ENCODE peak calls at places on chromosomes 12 and 14, in ten cellular contexts. One of them, this sample, is unnamed.

GRCh38 chr12:1594295-1595025 is at the start of gene FBXL14:
- DNase-seq in uterus: peak; percentile 89
- DNase-seq in A549: peak; percentile 76
- DNase-seq in lower leg skin: peak; percentile 97
- DNase-seq in breast epithelium: peak; percentile 60
- DNase-seq in mucosa of descending colon: peak; percentile 92
- DNase-seq in cardiac fibroblast: peak; percentile 92
- DNase-seq in upper lobe of right lung: peak; percentile 96
- DNase-seq in glutamatergic neuron: peak; percentile 95
- DNase-seq in fibroblast of pulmonary artery: peak; percentile 90
- DNase-seq in this sample: peak; percentile 97

GRCh38 chr12:55729592-55730446 is 1.0 kb upstream of the CD63 start:
- DNase-seq in upper lobe of right lung: peak; percentile 95
- DNase-seq in breast epithelium: peak; percentile 84
- DNase-seq in fibroblast of pulmonary artery: peak; percentile 96
- DNase-seq in glutamatergic neuron: peak; percentile 86
- DNase-seq in A549: peak; percentile 98
- DNase-seq in cardiac fibroblast: peak; percentile 96
- DNase-seq in mucosa of descending colon: peak; percentile 93
- DNase-seq in uterus: peak; percentile 92
- DNase-seq in lower leg skin: peak; percentile 98
- DNase-seq in this sample: peak; percentile 94

GRCh38 chr14:20302042-20302761 is 3.5 kb downstream of the TTC5 start:
- DNase-seq in lower leg skin: no peak
- DNase-seq in upper lobe of right lung: no peak
- DNase-seq in mucosa of descending colon: no peak
- DNase-seq in glutamatergic neuron: no peak
- DNase-seq in fibroblast of pulmonary artery: peak; percentile 27
- DNase-seq in uterus: no peak
- DNase-seq in cardiac fibroblast: peak; percentile 13
- DNase-seq in A549: no peak
- DNase-seq in breast epithelium: no peak
- DNase-seq in this sample: no peak

GRCh38 chr12:728781-729180 is 23.6 kb upstream of the WNK1 start:
- DNase-seq in A549: no peak
- DNase-seq in glutamatergic neuron: no peak
- DNase-seq in cardiac fibroblast: no peak
- DNase-seq in uterus: no peak
- DNase-seq in breast epithelium: no peak
- DNase-seq in mucosa of descending colon: no peak
- DNase-seq in lower leg skin: no peak
- DNase-seq in upper lobe of right lung: no peak
- DNase-seq in fibroblast of pulmonary artery: no peak
- DNase-seq in this sample: peak; percentile 1

GRCh38 chr12:130992448-130992847 is 38.7 kb downstream of the ADGRD1 start:
- DNase-seq in upper lobe of right lung: peak; percentile 91
- DNase-seq in A549: no peak
- DNase-seq in uterus: no peak
- DNase-seq in lower leg skin: peak; percentile 74
- DNase-seq in breast epithelium: no peak
- DNase-seq in glutamatergic neuron: no peak
- DNase-seq in cardiac fibroblast: no peak
- DNase-seq in mucosa of descending colon: no peak
- DNase-seq in fibroblast of pulmonary artery: no peak
- DNase-seq in this sample: no peak

GRCh38 chr14:99687284-99688209 is 3.4 kb downstream of the CYP46A1 start:
- DNase-seq in cardiac fibroblast: no peak
- DNase-seq in lower leg skin: peak; percentile 75
- DNase-seq in glutamatergic neuron: no peak
- DNase-seq in uterus: peak; percentile 12
- DNase-seq in upper lobe of right lung: no peak
- DNase-seq in breast epithelium: peak; percentile 7
- DNase-seq in mucosa of descending colon: no peak
- DNase-seq in fibroblast of pulmonary artery: no peak
- DNase-seq in A549: no peak
- DNase-seq in this sample: peak; percentile 82

GRCh38 chr14:101588990-101589389 is 27.7 kb downstream of the DIO3 start:
- DNase-seq in mucosa of descending colon: no peak
- DNase-seq in A549: no peak
- DNase-seq in lower leg skin: peak; percentile 20
- DNase-seq in cardiac fibroblast: no peak
- DNase-seq in uterus: no peak
- DNase-seq in breast epithelium: no peak
- DNase-seq in fibroblast of pulmonary artery: no peak
- DNase-seq in glutamatergic neuron: peak; percentile 8
- DNase-seq in upper lobe of right lung: no peak
- DNase-seq in this sample: peak; percentile 65

GRCh38 chr12:2823483-2823882 is 11.0 kb downstream of the ITFG2 start:
- DNase-seq in uterus: no peak
- DNase-seq in breast epithelium: no peak
- DNase-seq in cardiac fibroblast: no peak
- DNase-seq in glutamatergic neuron: no peak
- DNase-seq in fibroblast of pulmonary artery: no peak
- DNase-seq in lower leg skin: no peak
- DNase-seq in mucosa of descending colon: no peak
- DNase-seq in A549: no peak
- DNase-seq in upper lobe of right lung: no peak
- DNase-seq in this sample: no peak

GRCh38 chr12:31750747-31751039 is 21.9 kb upstream of the AMN1 start:
- DNase-seq in uterus: no peak
- DNase-seq in lower leg skin: no peak
- DNase-seq in mucosa of descending colon: no peak
- DNase-seq in cardiac fibroblast: no peak
- DNase-seq in fibroblast of pulmonary artery: no peak
- DNase-seq in glutamatergic neuron: no peak
- DNase-seq in upper lobe of right lung: no peak
- DNase-seq in breast epithelium: no peak
- DNase-seq in A549: no peak
- DNase-seq in this sample: no peak

GRCh38 chr12:27822076-27822712 is 42.2 kb upstream of the MANSC4 start:
- DNase-seq in mucosa of descending colon: no peak
- DNase-seq in uterus: no peak
- DNase-seq in glutamatergic neuron: no peak
- DNase-seq in breast epithelium: no peak
- DNase-seq in lower leg skin: no peak
- DNase-seq in upper lobe of right lung: no peak
- DNase-seq in A549: no peak
- DNase-seq in fibroblast of pulmonary artery: peak; percentile 80
- DNase-seq in cardiac fibroblast: peak; percentile 50
- DNase-seq in this sample: no peak

GRCh38 chr12:80769553-80770140 is 52.9 kb downstream of the MYF5 start:
- DNase-seq in upper lobe of right lung: no peak
- DNase-seq in glutamatergic neuron: no peak
- DNase-seq in uterus: no peak
- DNase-seq in lower leg skin: no peak
- DNase-seq in mucosa of descending colon: no peak
- DNase-seq in fibroblast of pulmonary artery: no peak
- DNase-seq in cardiac fibroblast: no peak
- DNase-seq in breast epithelium: no peak
- DNase-seq in A549: no peak
- DNase-seq in this sample: no peak

GRCh38 chr14:38868415-38869290 is 234.4 kb downstream of the SEC23A start:
- DNase-seq in cardiac fibroblast: no peak
- DNase-seq in breast epithelium: no peak
- DNase-seq in uterus: no peak
- DNase-seq in fibroblast of pulmonary artery: no peak
- DNase-seq in upper lobe of right lung: no peak
- DNase-seq in glutamatergic neuron: no peak
- DNase-seq in lower leg skin: no peak
- DNase-seq in A549: no peak
- DNase-seq in mucosa of descending colon: no peak
- DNase-seq in this sample: no peak

GRCh38 chr14:42214981-42215491 is 608.4 kb downstream of the LRFN5 start:
- DNase-seq in lower leg skin: peak; percentile 81
- DNase-seq in glutamatergic neuron: no peak
- DNase-seq in fibroblast of pulmonary artery: peak; percentile 72
- DNase-seq in uterus: no peak
- DNase-seq in mucosa of descending colon: peak; percentile 5
- DNase-seq in upper lobe of right lung: no peak
- DNase-seq in A549: no peak
- DNase-seq in breast epithelium: no peak
- DNase-seq in cardiac fibroblast: peak; percentile 83
- DNase-seq in this sample: no peak

GRCh38 chr14:32077081-32078029 is at the start of gene ARHGAP5:
- DNase-seq in uterus: no peak
- DNase-seq in mucosa of descending colon: peak; percentile 57
- DNase-seq in upper lobe of right lung: no peak
- DNase-seq in lower leg skin: peak; percentile 90
- DNase-seq in glutamatergic neuron: peak; percentile 84
- DNase-seq in cardiac fibroblast: peak; percentile 33
- DNase-seq in breast epithelium: peak; percentile 39
- DNase-seq in fibroblast of pulmonary artery: peak; percentile 40
- DNase-seq in A549: no peak
- DNase-seq in this sample: peak; percentile 89
- TF ChIP-seq CTCF in uterus: peak; percentile 37
- TF ChIP-seq CTCF in mucosa of descending colon: no peak
- TF ChIP-seq CTCF in upper lobe of right lung: peak; percentile 3
- TF ChIP-seq CTCF in lower leg skin: no peak
- TF ChIP-seq CTCF in glutamatergic neuron: no peak
- TF ChIP-seq CTCF in cardiac fibroblast: no peak
- TF ChIP-seq CTCF in breast epithelium: peak; percentile 21
- TF ChIP-seq CTCF in fibroblast of pulmonary artery: no peak
- TF ChIP-seq CTCF in A549: no peak
- TF ChIP-seq CTCF in this sample: peak; percentile 34

GRCh38 chr12:107931761-107932160 is 157.3 kb downstream of the ASCL4 start:
- DNase-seq in fibroblast of pulmonary artery: no peak
- DNase-seq in glutamatergic neuron: no peak
- DNase-seq in cardiac fibroblast: no peak
- DNase-seq in lower leg skin: peak; percentile 39
- DNase-seq in A549: no peak
- DNase-seq in mucosa of descending colon: no peak
- DNase-seq in upper lobe of right lung: no peak
- DNase-seq in breast epithelium: no peak
- DNase-seq in uterus: no peak
- DNase-seq in this sample: no peak

GRCh38 chr12:107925125-107925524 is 150.6 kb downstream of the ASCL4 start:
- DNase-seq in cardiac fibroblast: no peak
- DNase-seq in breast epithelium: no peak
- DNase-seq in mucosa of descending colon: no peak
- DNase-seq in fibroblast of pulmonary artery: no peak
- DNase-seq in upper lobe of right lung: no peak
- DNase-seq in lower leg skin: no peak
- DNase-seq in A549: no peak
- DNase-seq in glutamatergic neuron: no peak
- DNase-seq in uterus: no peak
- DNase-seq in this sample: no peak

DNA sequence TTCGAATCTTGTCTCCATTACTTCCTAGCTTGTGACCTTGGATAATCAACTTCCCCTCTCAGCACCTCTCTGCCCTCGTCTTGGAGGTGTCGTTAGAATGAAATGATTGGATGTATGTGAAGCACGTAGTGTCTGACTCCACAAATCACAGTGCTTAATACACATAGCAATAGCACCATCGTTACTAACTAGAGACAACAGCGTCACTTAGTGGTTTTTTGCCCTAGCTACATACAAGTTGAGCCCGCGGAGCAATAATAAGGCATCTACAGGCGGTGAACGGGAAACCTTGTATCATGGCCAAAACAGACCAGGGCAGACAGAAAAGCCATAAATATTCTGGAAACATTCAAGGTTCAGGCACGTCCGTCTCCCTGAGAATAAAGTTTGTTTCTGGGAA is 154.9 kb downstream of the ASCL4 start:
- DNase-seq in fibroblast of pulmonary artery: peak; percentile 22
- DNase-seq in breast epithelium: no peak
- DNase-seq in lower leg skin: no peak
- DNase-seq in cardiac fibroblast: peak; percentile 5
- DNase-seq in glutamatergic neuron: no peak
- DNase-seq in A549: peak; percentile 35
- DNase-seq in upper lobe of right lung: no peak
- DNase-seq in uterus: no peak
- DNase-seq in mucosa of descending colon: no peak
- DNase-seq in this sample: no peak
- TF ChIP-seq CTCF in fibroblast of pulmonary artery: peak; percentile 26
- TF ChIP-seq CTCF in breast epithelium: no peak
- TF ChIP-seq CTCF in lower leg skin: no peak
- TF ChIP-seq CTCF in cardiac fibroblast: no peak
- TF ChIP-seq CTCF in glutamatergic neuron: no peak
- TF ChIP-seq CTCF in A549: peak; percentile 41
- TF ChIP-seq CTCF in upper lobe of right lung: peak; percentile 10
- TF ChIP-seq CTCF in uterus: no peak
- TF ChIP-seq CTCF in mucosa of descending colon: no peak
- TF ChIP-seq CTCF in this sample: peak; percentile 25

GRCh38 chr14:103087343-103087835 is 3.4 kb downstream of the LBHD2 start:
- DNase-seq in fibroblast of pulmonary artery: no peak
- DNase-seq in lower leg skin: no peak
- DNase-seq in cardiac fibroblast: no peak
- DNase-seq in mucosa of descending colon: no peak
- DNase-seq in A549: no peak
- DNase-seq in uterus: no peak
- DNase-seq in upper lobe of right lung: no peak
- DNase-seq in glutamatergic neuron: peak; percentile 50
- DNase-seq in breast epithelium: no peak
- DNase-seq in this sample: no peak

GRCh38 chr14:103081951-103082350 is 2.1 kb upstream of the LBHD2 start:
- DNase-seq in uterus: no peak
- DNase-seq in fibroblast of pulmonary artery: no peak
- DNase-seq in mucosa of descending colon: no peak
- DNase-seq in cardiac fibroblast: no peak
- DNase-seq in A549: no peak
- DNase-seq in upper lobe of right lung: no peak
- DNase-seq in lower leg skin: no peak
- DNase-seq in breast epithelium: no peak
- DNase-seq in glutamatergic neuron: no peak
- DNase-seq in this sample: no peak

GRCh38 chr14:103084021-103084919 is at the start of gene LBHD2:
- DNase-seq in lower leg skin: no peak
- DNase-seq in glutamatergic neuron: no peak
- DNase-seq in mucosa of descending colon: no peak
- DNase-seq in uterus: no peak
- DNase-seq in A549: no peak
- DNase-seq in breast epithelium: no peak
- DNase-seq in cardiac fibroblast: no peak
- DNase-seq in upper lobe of right lung: no peak
- DNase-seq in fibroblast of pulmonary artery: no peak
- DNase-seq in this sample: no peak

GRCh38 chr14:103086771-103087342 is 2.8 kb downstream of the LBHD2 start:
- DNase-seq in cardiac fibroblast: no peak
- DNase-seq in uterus: no peak
- DNase-seq in mucosa of descending colon: no peak
- DNase-seq in glutamatergic neuron: no peak
- DNase-seq in fibroblast of pulmonary artery: no peak
- DNase-seq in breast epithelium: no peak
- DNase-seq in A549: no peak
- DNase-seq in lower leg skin: no peak
- DNase-seq in upper lobe of right lung: no peak
- DNase-seq in this sample: no peak

GRCh38 chr14:103085106-103086091 is 1.4 kb downstream of the LBHD2 start:
- DNase-seq in breast epithelium: no peak
- DNase-seq in glutamatergic neuron: no peak
- DNase-seq in cardiac fibroblast: no peak
- DNase-seq in mucosa of descending colon: no peak
- DNase-seq in fibroblast of pulmonary artery: no peak
- DNase-seq in uterus: no peak
- DNase-seq in upper lobe of right lung: no peak
- DNase-seq in lower leg skin: no peak
- DNase-seq in A549: no peak
- DNase-seq in this sample: no peak
- TF ChIP-seq CTCF in breast epithelium: no peak
- TF ChIP-seq CTCF in glutamatergic neuron: peak; percentile 15
- TF ChIP-seq CTCF in cardiac fibroblast: peak; percentile 22
- TF ChIP-seq CTCF in mucosa of descending colon: no peak
- TF ChIP-seq CTCF in fibroblast of pulmonary artery: peak; percentile 13
- TF ChIP-seq CTCF in uterus: no peak
- TF ChIP-seq CTCF in upper lobe of right lung: no peak
- TF ChIP-seq CTCF in lower leg skin: no peak
- TF ChIP-seq CTCF in A549: peak; percentile 30
- TF ChIP-seq CTCF in this sample: peak; percentile 29

GRCh38 chr14:104731249-104731924 is 7.4 kb downstream of the ADSS1 start:
- DNase-seq in upper lobe of right lung: no peak
- DNase-seq in fibroblast of pulmonary artery: no peak
- DNase-seq in lower leg skin: no peak
- DNase-seq in glutamatergic neuron: no peak
- DNase-seq in breast epithelium: no peak
- DNase-seq in A549: peak; percentile 48
- DNase-seq in uterus: no peak
- DNase-seq in cardiac fibroblast: no peak
- DNase-seq in mucosa of descending colon: no peak
- DNase-seq in this sample: no peak
- TF ChIP-seq CTCF in upper lobe of right lung: peak; percentile 27
- TF ChIP-seq CTCF in fibroblast of pulmonary artery: peak; percentile 39
- TF ChIP-seq CTCF in lower leg skin: no peak
- TF ChIP-seq CTCF in glutamatergic neuron: peak; percentile 39
- TF ChIP-seq CTCF in breast epithelium: no peak
- TF ChIP-seq CTCF in A549: peak; percentile 29
- TF ChIP-seq CTCF in uterus: no peak
- TF ChIP-seq CTCF in cardiac fibroblast: peak; percentile 37
- TF ChIP-seq CTCF in mucosa of descending colon: no peak
- TF ChIP-seq CTCF in this sample: peak; percentile 38